ENCODE peak calls at places on chromosomes 4 and X, in four cellular contexts. Y is GM12878, C is K562, X is H1. R is an unnamed sample.
A peak's percentile ranks its signal among the peaks of the same experiment; 100 is the strongest.

GRCh38 chr4:86044593-86044985 is 315.3 kb downstream of the MAPK10 start:
- DNase-seq in X (no peak), Y (no peak), C (no peak), R (no peak)

GRCh38 chr4:28435346-28435745 is 1574.7 kb downstream of the STIM2 start:
- DNase-seq in Y (no peak), C (no peak), X (no peak), R (peak; percentile 30)

GRCh38 chrX:39152106-39152649 is 350.9 kb downstream of the MID1IP1 start:
- DNase-seq in X (no peak), Y (no peak), C (peak; percentile 71), R (no peak)

GRCh38 chr4:6546681-6547447 is 28.1 kb upstream of the MAN2B2 start:
- DNase-seq in Y (no peak), X (peak; percentile 39), C (peak; percentile 84), R (peak; percentile 72)

GRCh38 chr4:100340534-100341364 is 150.5 kb upstream of the DDIT4L start:
- DNase-seq in C (no peak), X (no peak), Y (no peak), R (peak; percentile 74)

GRCh38 chrX:38578152-38578551 is 16.8 kb downstream of the TSPAN7 start:
- DNase-seq in Y (no peak), C (no peak), X (no peak), R (no peak)

GRCh38 chrX:150635952-150636351 is 57.2 kb upstream of the MTMR1 start:
- DNase-seq in X (no peak), Y (peak; percentile 5), C (no peak), R (peak; percentile 84)

GRCh38 chrX:47380268-47380667 is 9.9 kb downstream of the ZNF157 start:
- DNase-seq in X (no peak), Y (peak; percentile 47), C (no peak), R (no peak)

GRCh38 chr4:164894725-164895124 is 17.7 kb downstream of the APELA start:
- DNase-seq in Y (peak; percentile 48), X (no peak), C (no peak), R (no peak)

GRCh38 chr4:89113415-89113814 is 2.1 kb downstream of the TIGD2 start:
- DNase-seq in X (no peak), Y (no peak), C (no peak), R (no peak)

GRCh38 chrX:130975947-130976346 is 72.9 kb upstream of the ENOX2 start:
- DNase-seq in C (peak; percentile 37), X (no peak), Y (no peak), R (peak; percentile 48)

GRCh38 chr4:113447695-113448265 is 313.8 kb downstream of the CAMK2D start:
- DNase-seq in C (no peak), X (no peak), Y (no peak), R (no peak)

GRCh38 chr4:158176108-158176507 is 3.3 kb upstream of the GASK1B start:
- DNase-seq in X (no peak), Y (no peak), C (no peak), R (peak; percentile 57)

GRCh38 chr4:93182722-93183121 is 645.8 kb upstream of the ATOH1 start:
- DNase-seq in C (no peak), Y (no peak), X (no peak), R (no peak)
- TF ChIP-seq CHD1 in C (no peak), Y (no peak), X (no peak), R (no peak)

GRCh38 chr4:138242076-138242829 is at the start of gene SLC7A11:
- DNase-seq in C (peak; percentile 76), X (peak; percentile 73), Y (peak; percentile 93), R (peak; percentile 100)

GRCh38 chr4:138242830-138243149 is 641 bp upstream of the SLC7A11 start:
- DNase-seq in X (no peak), C (no peak), Y (no peak), R (no peak)

GRCh38 chr4:138243369-138243768 is 1.2 kb upstream of the SLC7A11 start:
- DNase-seq in C (no peak), Y (no peak), X (no peak), R (no peak)

GRCh38 chr4:138239496-138239895 is 2.7 kb downstream of the SLC7A11 start:
- DNase-seq in C (no peak), Y (no peak), X (no peak), R (no peak)

DNA sequence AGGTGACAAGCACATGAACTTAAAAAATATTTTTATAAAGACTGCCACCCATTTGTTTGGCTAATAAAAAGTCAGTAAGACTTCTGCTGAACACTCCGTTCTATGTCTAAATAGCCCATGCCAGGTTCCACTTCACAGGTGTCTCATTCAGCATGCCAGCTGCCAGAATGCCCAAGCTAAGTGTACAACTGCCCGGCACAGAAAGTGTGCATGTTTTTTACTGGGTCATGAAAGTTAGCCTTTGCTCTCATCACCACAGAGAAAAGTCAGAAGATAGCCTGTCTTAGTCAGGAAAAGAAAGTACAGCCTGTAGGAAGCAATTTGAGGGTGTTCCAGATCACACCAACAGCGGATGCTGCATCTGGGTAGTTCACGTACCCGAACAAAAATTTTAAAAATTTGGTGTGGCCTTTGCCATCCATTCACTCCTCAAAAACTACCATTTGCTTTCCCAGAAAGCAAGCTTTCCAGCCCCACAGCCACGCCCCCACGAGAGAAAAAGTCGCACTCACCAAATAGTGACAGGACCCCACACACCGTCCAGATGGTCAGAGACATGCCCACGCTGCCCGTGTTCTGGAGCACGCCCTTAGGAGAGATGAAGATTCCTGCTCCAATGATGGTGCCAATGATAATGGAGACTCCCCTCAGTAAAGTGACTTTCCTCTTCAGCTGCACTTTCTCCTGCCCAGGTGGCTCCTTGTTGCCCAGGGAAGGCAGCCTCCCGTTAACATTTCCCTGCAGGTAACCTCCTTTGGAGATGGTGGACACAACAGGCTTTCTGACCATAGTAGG is 671 bp downstream of the SLC7A11 start:
- DNase-seq in C (peak; percentile 35), Y (no peak), X (no peak), R (peak; percentile 38)
- TF ChIP-seq CHD1 in C (no peak), Y (no peak), X (no peak), R (peak; percentile 24)

DNA sequence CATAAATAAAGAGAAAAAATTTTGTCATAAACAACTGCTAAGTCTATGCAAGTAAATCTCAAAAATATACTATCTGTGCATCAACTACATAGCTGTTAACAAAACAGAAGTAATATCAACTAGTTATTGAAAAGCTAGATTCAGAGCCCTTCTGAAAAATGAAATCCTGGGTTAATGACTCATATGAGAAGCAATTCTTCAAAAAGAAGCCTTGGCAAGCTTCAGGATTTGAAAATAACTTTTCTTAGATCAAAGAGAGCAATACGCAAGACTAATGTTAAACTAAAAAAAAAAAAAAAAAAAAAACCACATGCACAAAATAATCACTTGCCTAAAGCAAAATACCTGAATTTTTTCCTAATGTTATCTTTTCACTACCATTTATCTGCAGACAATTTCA is 566.1 kb upstream of the BOD1L1 start:
- DNase-seq in Y (no peak), X (no peak), C (no peak), R (no peak)
- TF ChIP-seq CHD1 in Y (no peak), X (no peak), C (no peak), R (no peak)

DNA sequence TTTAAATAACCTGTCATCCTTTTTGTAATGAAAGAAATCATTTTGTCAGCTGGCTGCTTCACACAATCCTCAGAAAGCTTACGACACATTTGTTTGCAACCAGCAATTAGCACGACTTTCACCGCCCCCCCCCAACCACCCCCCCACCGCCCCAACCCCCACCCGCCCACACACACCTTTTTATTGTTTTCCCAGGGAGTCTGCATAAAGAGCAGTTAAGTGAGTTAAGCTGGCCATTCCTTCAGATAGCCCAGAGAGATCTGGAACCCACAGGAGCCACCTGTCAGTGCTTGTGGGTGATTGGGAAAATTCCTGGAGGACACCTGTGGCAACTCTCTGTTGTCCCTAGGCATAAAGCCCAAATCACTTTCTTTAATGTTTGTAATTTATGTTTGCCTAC is 175.7 kb upstream of the FMR1 start:
- DNase-seq in X (no peak), C (no peak), Y (no peak), R (no peak)
- TF ChIP-seq CHD1 in X (no peak), C (no peak), Y (no peak), R (no peak)

GRCh38 chr4:24720979-24721378 is 74.4 kb upstream of the SOD3 start:
- DNase-seq in C (no peak), X (no peak), Y (no peak), R (no peak)
- TF ChIP-seq CHD1 in C (no peak), X (no peak), Y (no peak), R (no peak)

GRCh38 chr4:83340692-83341343 is 6.2 kb upstream of the HPSE start:
- DNase-seq in Y (no peak), C (no peak), X (no peak), R (no peak)
- TF ChIP-seq CHD1 in Y (no peak), C (no peak), X (no peak), R (no peak)

GRCh38 chrX:115491766-115492165 is 69.2 kb upstream of the PLS3 start:
- DNase-seq in C (no peak), Y (no peak), X (no peak), R (peak; percentile 4)

GRCh38 chrX:115499112-115499805 is 61.7 kb upstream of the PLS3 start:
- DNase-seq in C (no peak), X (no peak), Y (no peak), R (no peak)

GRCh38 chrX:115490814-115491213 is 70.2 kb upstream of the PLS3 start:
- DNase-seq in Y (no peak), X (no peak), C (no peak), R (no peak)

GRCh38 chrX:115493015-115493414 is 68.0 kb upstream of the PLS3 start:
- DNase-seq in C (no peak), Y (no peak), X (no peak), R (no peak)

DNA sequence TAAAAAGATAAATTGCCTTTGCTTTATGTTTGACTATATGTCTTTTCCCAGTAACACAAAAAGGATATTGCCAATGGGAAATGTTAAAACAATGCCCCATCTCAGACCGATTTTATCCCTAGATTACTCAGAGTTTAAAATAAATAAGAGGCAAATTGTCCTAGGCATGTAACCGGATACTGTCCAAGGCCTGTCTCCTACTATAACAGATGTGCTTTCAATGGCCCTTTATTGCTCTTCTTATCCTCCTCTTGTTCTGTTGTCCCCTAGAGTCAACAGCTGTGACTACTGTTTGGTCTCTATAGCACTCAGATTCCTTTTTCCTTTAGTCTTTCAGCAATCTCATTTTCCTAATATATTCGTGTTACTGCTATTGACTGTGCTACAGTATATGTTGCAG is 66.8 kb upstream of the PLS3 start:
- DNase-seq in Y (no peak), C (no peak), X (no peak), R (peak; percentile 9)
- TF ChIP-seq CHD1 in Y (no peak), C (no peak), X (no peak), R (no peak)

GRCh38 chr4:30728291-30728690 is 8.1 kb downstream of the PCDH7 start:
- DNase-seq in Y (no peak), C (no peak), X (no peak), R (no peak)

GRCh38 chr4:30724217-30724616 is 4.0 kb downstream of the PCDH7 start:
- DNase-seq in C (no peak), Y (no peak), X (no peak), R (no peak)

GRCh38 chr4:30725562-30725961 is 5.4 kb downstream of the PCDH7 start:
- DNase-seq in X (no peak), C (no peak), Y (no peak), R (no peak)

GRCh38 chr4:30726090-30726668 is 6.0 kb downstream of the PCDH7 start:
- DNase-seq in X (no peak), C (no peak), Y (no peak), R (no peak)

DNA sequence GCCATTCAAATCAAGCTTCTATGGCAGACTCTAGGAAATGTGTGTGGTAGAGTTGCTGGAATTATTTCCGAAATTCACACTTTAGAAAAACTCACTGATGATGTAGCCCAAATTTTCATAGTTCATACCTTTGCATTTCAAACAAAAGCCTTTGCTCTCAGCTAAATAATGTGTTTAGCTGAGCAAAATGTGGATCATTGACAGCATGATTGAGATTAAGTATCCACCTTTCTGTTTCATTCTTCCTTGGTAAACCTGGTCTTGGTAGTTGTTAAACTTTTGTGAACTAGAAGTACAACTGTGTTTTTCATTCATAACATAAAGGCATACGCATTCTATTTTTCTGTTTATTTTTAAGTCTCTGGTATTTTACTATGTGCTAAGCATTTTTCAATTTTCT is 7.2 kb downstream of the PCDH7 start:
- DNase-seq in X (no peak), Y (no peak), C (no peak), R (no peak)
- TF ChIP-seq CHD1 in X (no peak), Y (no peak), C (no peak), R (no peak)